ENCODE peak calls at places on chromosome 16, in ten cellular contexts. T, U, Y, C, R, N, K, S, H and W are unnamed samples.

GRCh38 chr16:4053663-4054479 is 62.4 kb downstream of the ADCY9 start:
- DNase-seq in T (no peak), U (no peak), Y (no peak), C (peak), R (no peak), N (no peak), K (no peak), S (peak), H (no peak), W (peak)

GRCh38 chr16:61681124-61681523 is 355.1 kb downstream of the CDH8 start:
- DNase-seq in T (no peak), U (no peak), Y (no peak), C (no peak), R (no peak), N (no peak), K (no peak), S (no peak), H (no peak), W (no peak)

GRCh38 chr16:12321363-12321762 is 344.8 kb downstream of the SNX29 start:
- DNase-seq in T (no peak), U (no peak), Y (no peak), C (no peak), R (no peak), N (no peak), K (no peak), S (no peak), H (peak), W (no peak)

GRCh38 chr16:15899538-15900100 is 11.2 kb upstream of the CEP20 start:
- DNase-seq in T (no peak), U (no peak), Y (peak), C (peak), R (peak), N (peak), K (no peak), S (peak), H (peak), W (no peak)

GRCh38 chr16:77499373-77500285 is 64.8 kb upstream of the ADAMTS18 start:
- DNase-seq in T (no peak), U (peak), Y (peak), C (no peak), R (no peak), N (no peak), K (no peak), S (no peak), H (no peak), W (peak)

GRCh38 chr16:2835638-2836493 is 5.8 kb downstream of the ZG16B start:
- DNase-seq in T (no peak), U (no peak), Y (peak), C (peak), R (no peak), N (no peak), K (no peak), S (peak), H (peak), W (peak)

GRCh38 chr16:30965436-30965835 is 7.9 kb downstream of the SETD1A start:
- DNase-seq in T (no peak), U (no peak), Y (no peak), C (no peak), R (peak), N (no peak), K (no peak), S (no peak), H (no peak), W (no peak)

GRCh38 chr16:4694664-4695451 is 1.5 kb downstream of the NUDT16L1 start:
- DNase-seq in T (peak), U (no peak), Y (no peak), C (peak), R (no peak), N (no peak), K (no peak), S (no peak), H (no peak), W (no peak)

GRCh38 chr16:2085669-2086068 is 37.9 kb downstream of the TSC2 start:
- DNase-seq in T (no peak), U (no peak), Y (no peak), C (peak), R (no peak), N (no peak), K (no peak), S (no peak), H (no peak), W (no peak)

GRCh38 chr16:716250-716607 is 1.3 kb downstream of the METRN start:
- DNase-seq in T (peak), U (peak), Y (no peak), C (no peak), R (peak), N (no peak), K (no peak), S (no peak), H (peak), W (no peak)

GRCh38 chr16:48879173-48879926 is 269.4 kb upstream of the N4BP1 start:
- DNase-seq in T (no peak), U (no peak), Y (no peak), C (no peak), R (no peak), N (no peak), K (no peak), S (no peak), H (no peak), W (no peak)

GRCh38 chr16:73956592-73957495 is 339.8 kb upstream of the PSMD7 start:
- DNase-seq in T (peak), U (peak), Y (peak), C (peak), R (peak), N (peak), K (peak), S (peak), H (peak), W (peak)

GRCh38 chr16:9297437-9298113 is 206.1 kb downstream of the HAPSTR1 start:
- DNase-seq in T (peak), U (peak), Y (peak), C (peak), R (peak), N (no peak), K (peak), S (peak), H (peak), W (peak)

GRCh38 chr16:2769100-2769529 is 8.0 kb downstream of the ELOB start:
- DNase-seq in T (no peak), U (no peak), Y (no peak), C (no peak), R (peak), N (no peak), K (no peak), S (no peak), H (no peak), W (no peak)

GRCh38 chr16:88705076-88705684 is 1.0 kb downstream of the RNF166 start:
- DNase-seq in T (no peak), U (no peak), Y (no peak), C (peak), R (no peak), N (no peak), K (no peak), S (no peak), H (no peak), W (peak)

GRCh38 chr16:52095466-52095865 is 451.5 kb downstream of the TOX3 start:
- DNase-seq in T (no peak), U (no peak), Y (no peak), C (no peak), R (no peak), N (no peak), K (no peak), S (no peak), H (no peak), W (no peak)

GRCh38 chr16:89325861-89326471 is 108.5 kb downstream of the ZNF778 start:
- DNase-seq in T (no peak), U (peak), Y (peak), C (peak), R (peak), N (no peak), K (no peak), S (no peak), H (no peak), W (peak)

GRCh38 chr16:10080031-10080772 is 102.0 kb downstream of the GRIN2A start:
- DNase-seq in T (peak), U (no peak), Y (no peak), C (no peak), R (no peak), N (no peak), K (no peak), S (peak), H (no peak), W (peak)

GRCh38 chr16:53457670-53458069 is 23.4 kb downstream of the RBL2 start:
- DNase-seq in T (no peak), U (no peak), Y (no peak), C (peak), R (no peak), N (peak), K (no peak), S (no peak), H (no peak), W (no peak)

GRCh38 chr16:69179255-69180010 is 7.5 kb upstream of the SNTB2 start:
- DNase-seq in T (peak), U (no peak), Y (no peak), C (peak), R (no peak), N (no peak), K (no peak), S (no peak), H (peak), W (peak)

GRCh38 chr16:27417047-27417671 is 15.2 kb downstream of the IL21R start:
- DNase-seq in T (no peak), U (no peak), Y (no peak), C (no peak), R (no peak), N (no peak), K (peak), S (no peak), H (no peak), W (no peak)

GRCh38 chr16:68839831-68840230 is 3.5 kb upstream of the TANGO6 start:
- DNase-seq in T (no peak), U (no peak), Y (no peak), C (no peak), R (no peak), N (no peak), K (no peak), S (no peak), H (no peak), W (no peak)

GRCh38 chr16:84718-85452 is 6.9 kb downstream of the MPG start:
- DNase-seq in T (no peak), U (no peak), Y (no peak), C (peak), R (no peak), N (peak), K (no peak), S (no peak), H (no peak), W (peak)

GRCh38 chr16:10964891-10965326 is 20.5 kb downstream of the CLEC16A start:
- DNase-seq in T (no peak), U (no peak), Y (no peak), C (no peak), R (no peak), N (peak), K (no peak), S (no peak), H (no peak), W (no peak)

GRCh38 chr16:2532494-2533141 is 1.4 kb upstream of the CEMP1 start:
- DNase-seq in T (peak), U (peak), Y (no peak), C (peak), R (peak), N (peak), K (peak), S (peak), H (peak), W (peak)

DNA sequence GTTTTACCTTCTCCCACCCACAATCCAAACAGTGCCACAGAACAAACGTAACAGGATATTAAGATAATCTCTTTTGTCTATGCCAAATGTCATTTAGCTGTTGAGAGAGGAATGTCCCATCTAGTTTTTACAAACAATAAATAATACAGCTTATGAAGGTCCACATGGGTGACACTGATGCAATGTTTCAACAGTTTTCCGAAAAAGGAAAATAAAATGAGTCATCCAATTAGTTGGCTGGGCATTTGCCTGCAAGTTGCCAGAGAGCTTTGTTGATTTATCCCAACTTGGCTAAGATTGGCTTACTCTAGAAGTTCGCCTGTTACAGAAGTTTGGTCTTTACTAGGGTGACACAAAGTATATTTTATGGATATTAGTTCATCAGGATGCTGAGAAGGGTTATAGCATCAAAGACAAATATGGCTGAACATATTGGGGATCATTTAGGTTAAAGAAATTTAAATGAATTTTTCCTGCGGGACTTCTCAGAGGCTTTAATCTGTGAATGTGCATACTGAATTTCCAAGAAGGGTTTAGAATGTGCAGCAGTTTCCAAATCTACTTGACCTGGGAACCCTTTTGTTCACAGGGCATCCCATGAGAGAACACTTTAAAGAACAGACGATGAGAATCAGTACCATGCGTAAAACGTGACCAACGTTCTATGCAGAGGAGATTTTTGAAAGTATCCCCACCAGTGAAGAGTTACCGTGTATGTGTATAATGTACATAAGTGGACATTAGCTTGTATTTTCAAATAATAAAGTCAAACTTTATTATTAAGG is 73.1 kb downstream of the CDH13 start:
- DNase-seq in T (no peak), U (no peak), Y (no peak), C (peak), R (no peak), N (no peak), K (no peak), S (no peak), H (no peak), W (peak)
- TF ChIP-seq MAX in T (peak), U (no peak), Y (no peak), C (no peak), R (no peak), N (no peak), K (no peak), S (peak), H (no peak), W (no peak)

GRCh38 chr16:67184453-67185002 is 765 bp upstream of the MATCAP1 start:
- DNase-seq in T (peak), U (peak), Y (no peak), C (no peak), R (no peak), N (no peak), K (peak), S (no peak), H (no peak), W (no peak)
- TF ChIP-seq MAX in T (no peak), U (no peak), Y (no peak), C (no peak), R (no peak), N (no peak), K (no peak), S (no peak), H (no peak), W (no peak)

DNA sequence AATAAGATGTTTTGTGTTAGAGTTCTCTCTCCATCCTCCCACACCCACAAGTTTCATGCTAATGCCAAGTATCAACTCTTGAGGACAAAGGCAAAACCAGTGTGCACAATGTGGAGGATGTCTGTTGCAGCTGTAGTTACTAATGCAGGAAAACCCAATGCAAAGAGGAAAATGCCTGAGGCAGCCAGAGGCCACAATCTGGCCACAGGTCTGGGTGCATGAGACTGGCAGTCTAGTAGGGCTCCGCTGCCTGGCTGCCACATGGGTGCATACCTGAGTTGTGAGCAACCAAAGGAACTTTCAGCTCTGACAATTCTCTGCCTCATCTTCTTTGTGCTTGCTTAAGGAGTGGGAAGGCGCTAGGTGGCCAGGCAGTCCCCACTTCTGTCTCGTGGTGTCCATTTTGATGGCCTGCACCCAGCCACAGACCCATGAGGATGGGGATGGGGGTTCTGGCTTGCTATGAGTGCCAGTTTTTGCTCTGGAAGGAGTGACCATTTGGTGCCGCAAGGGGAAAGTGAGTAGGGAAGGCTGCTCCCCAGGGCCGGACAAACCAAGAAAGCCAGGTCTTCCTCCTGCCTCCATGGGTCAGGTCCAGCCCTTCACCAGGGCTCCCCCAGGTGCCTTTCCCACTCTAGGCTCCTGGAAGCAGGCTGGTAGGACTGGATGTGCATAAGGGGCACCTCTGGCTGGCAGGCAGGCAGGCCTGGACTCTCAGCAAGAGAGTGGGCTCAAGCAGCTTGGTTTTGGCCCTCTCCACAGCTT is 4.2 kb upstream of the GFOD2 start:
- DNase-seq in T (no peak), U (no peak), Y (no peak), C (no peak), R (no peak), N (no peak), K (no peak), S (no peak), H (no peak), W (no peak)
- TF ChIP-seq MAX in T (peak), U (no peak), Y (no peak), C (no peak), R (no peak), N (no peak), K (no peak), S (no peak), H (no peak), W (no peak)

GRCh38 chr16:85570213-85570734 is 42.8 kb upstream of the GSE1 start:
- DNase-seq in T (no peak), U (no peak), Y (no peak), C (peak), R (no peak), N (no peak), K (no peak), S (peak), H (no peak), W (no peak)

GRCh38 chr16:85568519-85568918 is 44.6 kb upstream of the GSE1 start:
- DNase-seq in T (no peak), U (no peak), Y (no peak), C (no peak), R (no peak), N (no peak), K (no peak), S (no peak), H (no peak), W (no peak)

GRCh38 chr16:85570735-85571562 is 42.2 kb upstream of the GSE1 start:
- DNase-seq in T (no peak), U (no peak), Y (no peak), C (peak), R (peak), N (peak), K (no peak), S (no peak), H (no peak), W (no peak)

GRCh38 chr16:85569615-85570212 is 43.4 kb upstream of the GSE1 start:
- DNase-seq in T (peak), U (no peak), Y (no peak), C (peak), R (peak), N (peak), K (no peak), S (no peak), H (no peak), W (no peak)

GRCh38 chr16:85569039-85569614 is 44.0 kb upstream of the GSE1 start:
- DNase-seq in T (no peak), U (no peak), Y (no peak), C (no peak), R (no peak), N (no peak), K (no peak), S (no peak), H (no peak), W (no peak)
- TF ChIP-seq MAX in T (no peak), U (no peak), Y (no peak), C (no peak), R (no peak), N (no peak), K (no peak), S (no peak), H (no peak), W (no peak)